ENCODE peak calls at places on chromosomes 7 and 10, in six cellular contexts. Z, J, C, V, K and H are unnamed samples.
A peak's percentile ranks its signal among the peaks of the same experiment; 100 is the strongest.

GRCh38 chr7:75993689-75994387 is 557 bp downstream of the TMEM120A start:
- DNase-seq in V (peak; percentile 78), J (peak; percentile 90), C (peak; percentile 85), K (peak; percentile 96), Z (no peak), H (no peak)

GRCh38 chr7:42186181-42186580 is 50.8 kb downstream of the GLI3 start:
- DNase-seq in J (no peak), V (peak; percentile 16), K (peak; percentile 30), Z (no peak), C (peak; percentile 69), H (no peak)

GRCh38 chr7:48084727-48085432 is 4.2 kb upstream of the UPP1 start:
- DNase-seq in K (peak; percentile 40), C (no peak), Z (peak; percentile 90), J (peak; percentile 73), V (peak; percentile 51), H (peak; percentile 78)

GRCh38 chr10:61438141-61438984 is 14.8 kb downstream of the TMEM26 start:
- DNase-seq in V (no peak), K (no peak), J (no peak), Z (no peak), C (no peak), H (no peak)

GRCh38 chr7:103778929-103779328 is 210.5 kb downstream of the RELN start:
- DNase-seq in K (no peak), J (no peak), Z (no peak), C (no peak), V (no peak), H (no peak)

GRCh38 chr10:102269017-102269416 is 23.7 kb downstream of the GBF1 start:
- DNase-seq in K (no peak), V (no peak), J (no peak), Z (no peak), C (no peak), H (no peak)

GRCh38 chr7:132095111-132095765 is 481.0 kb downstream of the PLXNA4 start:
- DNase-seq in C (no peak), V (no peak), J (no peak), Z (no peak), K (no peak), H (no peak)

GRCh38 chr10:22339761-22340361 is 5.4 kb upstream of the SPAG6 start:
- DNase-seq in C (no peak), Z (no peak), J (no peak), V (peak; percentile 22), K (peak; percentile 55), H (no peak)

GRCh38 chr10:133117036-133117687 is 29.4 kb downstream of the ADGRA1 start:
- DNase-seq in V (no peak), C (no peak), K (no peak), Z (no peak), J (no peak), H (no peak)
- TF ChIP-seq POLR2AphosphoS5 in V (no peak), C (no peak), K (no peak), Z (no peak), J (no peak), H (no peak)

DNA sequence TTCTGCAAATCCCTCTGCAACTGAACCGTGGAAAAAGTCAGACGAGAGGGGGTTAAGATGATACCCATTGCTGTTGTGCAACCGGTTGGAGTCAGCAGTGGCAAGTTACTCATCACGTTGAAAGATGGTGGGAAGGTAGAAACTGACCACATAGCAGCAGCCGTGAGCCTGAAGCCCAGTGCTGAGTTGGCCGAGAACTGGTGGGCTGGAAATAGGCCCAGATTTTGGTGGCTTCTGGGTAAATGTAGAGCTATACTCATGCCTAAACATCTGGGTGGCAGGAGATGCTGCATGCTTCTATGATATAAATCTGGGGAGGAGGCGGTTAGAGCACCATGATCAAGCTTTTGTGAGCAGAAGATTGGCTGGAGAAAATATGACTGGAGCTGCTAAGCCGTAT is 78.6 kb downstream of the ARL5B start:
- DNase-seq in V (no peak), K (no peak), J (no peak), Z (no peak), C (no peak), H (no peak)
- TF ChIP-seq GABPA in V (no peak), K (no peak), J (no peak), Z (no peak), C (no peak), H (no peak)

GRCh38 chr7:158432369-158433270 is 155.0 kb downstream of the PTPRN2 start:
- DNase-seq in J (peak; percentile 95), V (no peak), K (peak; percentile 35), Z (no peak), C (no peak), H (no peak)

GRCh38 chr7:158431055-158431940 is 156.3 kb downstream of the PTPRN2 start:
- DNase-seq in V (no peak), J (no peak), Z (no peak), C (no peak), K (peak; percentile 38), H (no peak)

GRCh38 chr7:158428842-158429753 is 158.5 kb downstream of the PTPRN2 start:
- DNase-seq in C (no peak), Z (no peak), J (no peak), K (peak; percentile 91), V (no peak), H (no peak)

GRCh38 chr7:158430308-158431034 is 157.2 kb downstream of the PTPRN2 start:
- DNase-seq in V (no peak), Z (no peak), J (no peak), C (no peak), K (peak; percentile 52), H (no peak)

DNA sequence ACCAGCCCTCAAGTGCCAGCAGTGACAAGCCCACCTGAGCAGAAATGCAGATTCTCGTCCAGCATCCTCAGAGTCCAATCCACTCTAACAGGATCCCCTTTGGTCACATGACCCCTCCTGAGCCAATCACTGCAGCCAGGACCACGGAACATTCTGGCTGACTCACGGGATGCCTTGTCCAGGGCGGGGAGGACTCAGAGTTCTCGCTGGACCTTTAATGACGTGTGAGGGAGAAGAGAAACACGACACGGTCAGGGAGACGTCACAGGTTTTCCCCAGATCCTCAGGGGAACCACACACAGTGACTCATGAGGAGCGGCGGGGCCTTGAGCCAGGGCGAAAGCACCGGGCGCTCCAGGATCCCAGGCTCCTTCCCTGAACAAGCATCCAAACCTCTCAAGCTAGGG is 155.7 kb downstream of the PTPRN2 start:
- DNase-seq in C (no peak), V (peak; percentile 48), K (peak; percentile 39), Z (no peak), J (peak; percentile 28), H (no peak)
- TF ChIP-seq POLR2AphosphoS5 in C (no peak), V (no peak), K (no peak), Z (no peak), J (no peak), H (no peak)

GRCh38 chr7:84190016-84190705 is 4.4 kb downstream of the SEMA3A start:
- DNase-seq in J (no peak), V (no peak), Z (no peak), K (no peak), C (no peak), H (no peak)

GRCh38 chr7:84187813-84188212 is 6.8 kb downstream of the SEMA3A start:
- DNase-seq in Z (no peak), J (no peak), V (no peak), C (no peak), K (no peak), H (no peak)

GRCh38 chr7:84191261-84191660 is 3.3 kb downstream of the SEMA3A start:
- DNase-seq in V (no peak), C (no peak), J (no peak), K (no peak), Z (no peak), H (no peak)

GRCh38 chr7:84187087-84187805 is 7.3 kb downstream of the SEMA3A start:
- DNase-seq in J (no peak), Z (no peak), C (no peak), K (no peak), V (no peak), H (no peak)

GRCh38 chr7:84188811-84189405 is 5.7 kb downstream of the SEMA3A start:
- DNase-seq in Z (no peak), K (peak; percentile 21), J (peak; percentile 6), C (no peak), V (no peak), H (no peak)
- TF ChIP-seq GABPA in Z (no peak), K (no peak), J (no peak), C (no peak), V (no peak), H (no peak)